ENCODE peak calls at places on chromosomes 2 and 18, in four cellular contexts. E is HepG2, K is GM12878, I is H1. S is an unnamed sample.

GRCh38 chr2:197234792-197235191 is 75.8 kb downstream of the ANKRD44 start:
- DNase-seq in I (no peak), K (no peak), E (no peak), S (peak; percentile 9)

GRCh38 chr18:21117385-21118135 is 5.9 kb upstream of the ROCK1 start:
- DNase-seq in E (no peak), K (no peak), I (no peak), S (no peak)

GRCh38 chr2:69581774-69582581 is 61.6 kb downstream of the AAK1 start:
- DNase-seq in E (peak; percentile 60), I (no peak), K (peak; percentile 40), S (no peak)

GRCh38 chr2:28993211-28993960 is 12.3 kb downstream of the TOGARAM2 start:
- DNase-seq in E (no peak), K (no peak), I (no peak), S (no peak)

GRCh38 chr2:54115284-54116137 is at the start of gene ACYP2:
- DNase-seq in K (peak; percentile 85), E (peak; percentile 96), I (peak; percentile 97), S (peak; percentile 88)

GRCh38 chr2:24559714-24560113 is 68.7 kb downstream of the NCOA1 start:
- DNase-seq in K (no peak), E (no peak), I (no peak), S (no peak)

GRCh38 chr2:170679607-170680079 is 35.5 kb upstream of the SP5 start:
- DNase-seq in K (no peak), I (no peak), E (peak; percentile 42), S (no peak)

GRCh38 chr18:56869189-56869777 is 218.1 kb downstream of the WDR7 start:
- DNase-seq in E (peak; percentile 32), I (no peak), K (peak; percentile 11), S (no peak)

GRCh38 chr2:183348492-183348891 is 224.2 kb downstream of the NUP35 start:
- DNase-seq in E (no peak), K (peak; percentile 38), I (no peak), S (no peak)

GRCh38 chr18:27652480-27653121 is 467.5 kb upstream of the CHST9 start:
- DNase-seq in K (peak; percentile 53), E (no peak), I (no peak), S (no peak)

GRCh38 chr2:150911766-150912280 is 349.8 kb downstream of the RBM43 start:
- DNase-seq in K (no peak), I (no peak), E (peak; percentile 24), S (no peak)

GRCh38 chr18:56709463-56709862 is 58.3 kb downstream of the WDR7 start:
- DNase-seq in K (peak; percentile 46), I (no peak), E (peak; percentile 54), S (peak; percentile 1)

GRCh38 chr2:167686691-167687090 is 560.7 kb downstream of the STK39 start:
- DNase-seq in K (no peak), E (no peak), I (no peak), S (no peak)

GRCh38 chr18:429030-429429 is 71.5 kb downstream of the COLEC12 start:
- DNase-seq in K (no peak), I (no peak), E (no peak), S (no peak)

GRCh38 chr18:22813648-22814328 is 119.3 kb upstream of the RBBP8 start:
- DNase-seq in E (peak; percentile 21), K (no peak), I (no peak), S (no peak)

GRCh38 chr2:149483004-149483605 is 104.5 kb downstream of the MMADHC start:
- DNase-seq in I (no peak), K (no peak), E (no peak), S (no peak)

GRCh38 chr18:56380682-56381081 is 257.7 kb downstream of the TXNL1 start:
- DNase-seq in I (no peak), K (no peak), E (no peak), S (no peak)

GRCh38 chr2:26605195-26605968 is 35.8 kb downstream of the CIB4 start:
- DNase-seq in K (peak; percentile 8), I (peak; percentile 72), E (peak; percentile 60), S (peak; percentile 69)

GRCh38 chr2:120740375-120740764 is 4.7 kb downstream of the GLI2 start:
- DNase-seq in K (no peak), E (no peak), I (peak; percentile 39), S (no peak)

GRCh38 chr18:22417496-22418188 is at the start of gene CTAGE1:
- DNase-seq in E (no peak), K (no peak), I (peak; percentile 78), S (no peak)

GRCh38 chr2:202718614-202719013 is 83.8 kb downstream of the FAM117B start:
- DNase-seq in K (no peak), E (peak; percentile 43), I (no peak), S (no peak)

GRCh38 chr2:168482952-168483831 is 27.1 kb downstream of the CERS6 start:
- DNase-seq in K (no peak), E (no peak), I (no peak), S (no peak)

GRCh38 chr2:85706604-85707296 is 12.6 kb downstream of the GNLY start:
- DNase-seq in K (no peak), I (no peak), E (no peak), S (no peak)

GRCh38 chr2:229206548-229206947 is 64.5 kb downstream of the PID1 start:
- DNase-seq in K (no peak), E (no peak), I (no peak), S (no peak)

GRCh38 chr18:23683671-23684070 is 5.6 kb upstream of the LAMA3 start:
- DNase-seq in E (no peak), I (no peak), K (no peak), S (no peak)

GRCh38 chr18:48055351-48055750 is 124.9 kb upstream of the SMAD2 start:
- DNase-seq in E (no peak), I (no peak), K (no peak), S (no peak)

GRCh38 chr2:47080888-47081301 is 74.2 kb downstream of the STPG4 start:
- DNase-seq in E (no peak), K (no peak), I (no peak), S (no peak)

GRCh38 chr18:48804856-48805610 is 145.7 kb downstream of the SMAD7 start:
- DNase-seq in K (no peak), E (no peak), I (no peak), S (no peak)

GRCh38 chr2:149806651-149807050 is 219.1 kb upstream of the MMADHC start:
- DNase-seq in I (no peak), E (no peak), K (no peak), S (no peak)

GRCh38 chr2:64825831-64826496 is 163.2 kb upstream of the SLC1A4 start:
- DNase-seq in I (no peak), E (no peak), K (no peak), S (no peak)

GRCh38 chr2:47012189-47012588 is 96.6 kb upstream of the MCFD2 start:
- DNase-seq in I (no peak), E (no peak), K (no peak), S (no peak)

GRCh38 chr2:197073701-197074433 is 147.4 kb upstream of the PGAP1 start:
- DNase-seq in I (no peak), K (no peak), E (no peak), S (no peak)

GRCh38 chr2:207015901-207016300 is 76.6 kb downstream of the CPO start:
- DNase-seq in E (no peak), I (no peak), K (no peak), S (no peak)

GRCh38 chr2:96534701-96535181 is 1.8 kb upstream of the ARID5A start:
- DNase-seq in K (no peak), E (no peak), I (no peak), S (no peak)

GRCh38 chr2:176709991-176710390 is 440.7 kb downstream of the MTX2 start:
- DNase-seq in K (no peak), E (no peak), I (no peak), S (no peak)

GRCh38 chr2:141703506-141703905 is 427.3 kb downstream of the LRP1B start:
- DNase-seq in K (no peak), E (no peak), I (no peak), S (no peak)
- TF ChIP-seq ZNF274 in K (no peak), E (no peak), I (no peak), S (no peak)

GRCh38 chr2:129758461-129759185 is 220.8 kb upstream of the RAB6C start:
- DNase-seq in E (no peak), I (no peak), K (no peak), S (no peak)
- TF ChIP-seq SUZ12 in E (no peak), I (no peak), K (no peak), S (no peak)

DNA sequence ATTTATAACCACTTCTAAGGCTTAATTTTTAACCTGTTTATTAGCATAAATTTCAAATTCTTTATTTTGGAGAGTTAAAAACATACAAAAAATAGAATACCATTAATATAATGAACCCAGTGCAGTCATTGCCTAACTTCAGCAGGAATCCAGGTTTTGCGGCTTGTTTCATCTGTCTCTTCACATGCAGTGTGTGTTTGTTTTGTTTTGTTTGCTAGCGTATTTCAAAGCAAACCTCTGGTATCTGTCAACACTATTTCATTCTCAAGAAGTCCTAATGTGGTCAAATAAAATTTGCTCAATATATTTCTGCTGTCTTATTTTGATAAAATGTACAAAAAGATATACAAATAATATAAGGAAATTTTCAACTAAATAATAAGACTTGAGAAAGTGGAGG is 328.5 kb downstream of the AGPS start:
- DNase-seq in K (no peak), I (no peak), E (peak; percentile 67), S (no peak)
- TF ChIP-seq ZNF274 in K (no peak), I (no peak), E (no peak), S (no peak)

GRCh38 chr2:240439698-240440151 is 4.3 kb downstream of the GPC1 start:
- DNase-seq in E (no peak), I (no peak), K (no peak), S (no peak)

GRCh38 chr2:240436626-240437180 is 1.2 kb downstream of the GPC1 start:
- DNase-seq in I (peak; percentile 66), K (no peak), E (no peak), S (no peak)

GRCh38 chr2:240438810-240439697 is 3.6 kb downstream of the GPC1 start:
- DNase-seq in K (no peak), E (no peak), I (no peak), S (no peak)

GRCh38 chr2:240437181-240437860 is 1.9 kb downstream of the GPC1 start:
- DNase-seq in E (no peak), K (no peak), I (no peak), S (no peak)

DNA sequence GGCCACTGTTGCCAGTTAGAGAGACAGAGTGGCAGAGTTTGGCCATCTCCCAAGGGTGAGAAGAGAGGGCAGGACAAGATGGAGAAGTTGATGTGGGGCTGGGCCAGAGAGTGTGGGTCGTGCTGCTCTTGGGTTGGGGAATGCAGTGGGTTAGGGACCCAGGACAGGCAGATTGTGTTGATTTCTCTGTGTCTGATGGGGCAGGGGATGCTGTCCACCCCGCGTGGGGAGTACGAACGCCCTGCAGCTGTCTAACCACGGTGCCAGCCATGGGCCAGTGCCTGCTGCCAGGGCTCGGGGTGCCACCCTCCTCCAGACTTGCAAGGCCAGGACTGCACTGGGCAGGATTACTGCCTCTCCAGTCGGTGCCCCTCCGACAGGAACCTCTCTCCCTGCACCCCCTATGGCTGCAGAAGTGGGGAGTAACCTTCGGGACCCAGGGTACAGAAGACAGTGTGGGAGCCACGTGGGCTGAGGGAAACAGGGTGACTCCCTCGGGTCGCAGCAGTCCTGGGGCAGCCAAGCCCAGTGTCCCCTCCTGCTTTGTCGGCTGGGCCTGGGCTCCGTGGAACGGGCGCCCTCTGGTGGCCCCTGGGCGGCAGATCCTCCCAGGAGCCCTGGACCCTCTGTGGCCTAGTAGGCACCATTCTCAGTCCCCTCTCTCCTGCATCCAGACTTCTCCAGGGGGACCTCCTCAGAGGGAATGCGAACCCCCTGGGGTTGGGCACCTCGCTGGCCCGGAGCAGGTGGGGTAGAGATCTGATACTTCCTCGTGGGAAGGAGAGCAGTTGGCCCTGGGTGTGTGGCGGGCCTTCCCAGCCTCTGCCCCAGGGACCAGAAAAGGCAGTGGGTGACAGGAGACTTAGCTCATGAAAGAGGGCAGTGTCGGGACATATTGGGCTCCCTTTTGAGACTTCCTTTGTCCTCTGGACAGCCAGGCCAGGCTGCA is 2.7 kb downstream of the GPC1 start:
- DNase-seq in K (no peak), I (peak; percentile 86), E (peak; percentile 51), S (no peak)
- TF ChIP-seq SUZ12 in K (no peak), I (no peak), E (peak; percentile 18), S (no peak)